ENCODE peak calls at places on chromosomes 6 and 20, in eight cellular contexts. N, K, C, O, L, Z, W and D are unnamed samples.

GRCh38 chr6:42316390-42316970 is 98.8 kb upstream of the MRPS10 start:
- DNase-seq in K (no peak), L (no peak), C (peak; percentile 75), N (peak; percentile 57), W (no peak), O (peak; percentile 66), Z (peak; percentile 46), D (peak; percentile 89)

GRCh38 chr20:49291200-49291599 is 13.3 kb upstream of the ZNFX1 start:
- DNase-seq in W (no peak), K (no peak), O (no peak), Z (no peak), C (peak; percentile 64), L (no peak), N (no peak), D (no peak)

GRCh38 chr6:43170452-43171283 is at the start of gene SRF:
- DNase-seq in Z (peak; percentile 100), N (peak; percentile 100), W (peak; percentile 100), K (peak; percentile 100), O (peak; percentile 100), L (peak; percentile 100), C (peak; percentile 100), D (peak; percentile 99)

GRCh38 chr6:132065556-132065955 is 114.4 kb upstream of the CCN2 start:
- DNase-seq in C (no peak), Z (no peak), W (no peak), N (no peak), K (no peak), O (no peak), L (no peak), D (no peak)

GRCh38 chr6:158686791-158687381 is 37.0 kb downstream of the SYTL3 start:
- DNase-seq in Z (peak; percentile 28), W (no peak), K (no peak), L (no peak), N (no peak), C (no peak), O (no peak), D (no peak)

GRCh38 chr6:107083047-107083768 is 32.1 kb downstream of the BEND3 start:
- DNase-seq in C (peak; percentile 20), W (no peak), K (no peak), Z (no peak), N (no peak), O (no peak), L (no peak), D (no peak)

GRCh38 chr6:35310265-35310831 is 12.7 kb downstream of the DEF6 start:
- DNase-seq in L (no peak), O (no peak), W (no peak), Z (no peak), K (no peak), C (peak; percentile 28), N (no peak), D (no peak)

GRCh38 chr6:147950623-147950987 is 392.0 kb upstream of the SASH1 start:
- DNase-seq in O (no peak), W (peak; percentile 3), L (peak; percentile 9), Z (peak; percentile 53), C (no peak), K (no peak), N (peak; percentile 28), D (no peak)

GRCh38 chr6:1544603-1545002 is 65.1 kb upstream of the FOXC1 start:
- DNase-seq in N (no peak), C (no peak), O (no peak), Z (no peak), L (no peak), W (no peak), K (no peak), D (no peak)

GRCh38 chr6:10668126-10668917 is 26.1 kb downstream of the C6orf52 start:
- DNase-seq in N (no peak), K (no peak), W (no peak), L (no peak), O (no peak), C (no peak), Z (no peak), D (no peak)

GRCh38 chr6:34195726-34196115 is 41.0 kb upstream of the HMGA1 start:
- DNase-seq in W (no peak), C (peak; percentile 43), K (no peak), N (no peak), O (no peak), L (no peak), Z (no peak), D (no peak)

GRCh38 chr20:48919882-48920526 is 1.5 kb upstream of the ARFGEF2 start:
- DNase-seq in N (no peak), W (no peak), L (no peak), C (no peak), Z (no peak), O (peak; percentile 59), K (no peak), D (no peak)

GRCh38 chr20:52154575-52154974 is 37.0 kb downstream of the ZFP64 start:
- DNase-seq in W (no peak), C (no peak), K (no peak), N (no peak), L (no peak), O (no peak), Z (no peak), D (no peak)

GRCh38 chr6:132960720-132961119 is 146.4 kb downstream of the RPS12 start:
- DNase-seq in L (no peak), K (no peak), C (no peak), W (no peak), Z (no peak), O (no peak), N (no peak), D (no peak)

GRCh38 chr6:5403076-5403475 is 141.8 kb downstream of the FARS2 start:
- DNase-seq in K (no peak), O (no peak), L (no peak), W (no peak), C (no peak), N (no peak), Z (no peak), D (no peak)

GRCh38 chr6:17589402-17590116 is 10.5 kb upstream of the FAM8A1 start:
- DNase-seq in W (no peak), L (no peak), K (no peak), Z (peak; percentile 54), O (peak; percentile 70), C (no peak), N (no peak), D (no peak)

GRCh38 chr20:38167851-38168760 is 3.0 kb upstream of the TGM2 start:
- DNase-seq in K (peak; percentile 40), L (peak; percentile 52), W (no peak), O (no peak), C (peak; percentile 67), Z (peak; percentile 66), N (peak; percentile 86), D (peak; percentile 82)

GRCh38 chr6:47478233-47479155 is 905 bp downstream of the CD2AP start:
- DNase-seq in L (no peak), C (peak; percentile 63), W (no peak), O (peak; percentile 57), N (peak; percentile 22), Z (no peak), K (peak; percentile 18), D (no peak)

GRCh38 chr6:22880686-22881433 is 311.5 kb downstream of the HDGFL1 start:
- DNase-seq in N (no peak), K (no peak), C (no peak), O (no peak), W (no peak), Z (no peak), L (no peak), D (peak; percentile 68)

DNA sequence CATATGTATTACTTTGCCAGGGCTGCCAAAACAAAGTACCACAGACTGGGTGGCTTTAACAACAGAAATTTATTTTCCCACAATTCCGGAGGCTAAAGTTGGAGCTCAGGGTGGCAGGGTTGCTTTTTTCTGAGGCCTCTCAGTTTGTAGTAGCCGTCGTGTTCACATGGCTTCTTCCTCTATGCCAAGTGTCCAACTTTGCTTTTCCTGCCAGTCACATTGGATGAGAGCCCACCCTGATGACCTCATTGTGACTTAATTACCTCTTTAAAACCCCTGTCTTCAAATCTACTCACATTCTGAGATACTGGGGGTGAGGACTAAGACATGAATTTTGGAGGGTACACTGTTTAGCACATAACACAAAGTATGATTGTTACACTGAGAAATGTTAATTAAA is 9.9 kb upstream of the ECT2L start:
- DNase-seq in C (no peak), W (no peak), L (peak; percentile 37), Z (no peak), N (no peak), K (no peak), O (no peak), D (no peak)
- TF ChIP-seq CTCF in C (no peak), W (no peak), L (no peak), Z (no peak), N (no peak), K (no peak), O (no peak), D (no peak)

GRCh38 chr6:159753081-159753872 is 8.6 kb upstream of the ACAT2 start:
- DNase-seq in Z (no peak), L (no peak), W (no peak), O (no peak), C (no peak), K (no peak), N (no peak), D (no peak)
- H3K36me3 ChIP-seq in Z (peaks cover 22% of the 10 kb centered on the region), L (no peaks in the 10 kb centered on the region), W (peaks cover 92% of the 10 kb centered on the region), O (peaks cover 6% of the 10 kb centered on the region), C (peaks cover 99% of the 10 kb centered on the region), K (peaks cover 5% of the 10 kb centered on the region), N (peaks cover 84% of the 10 kb centered on the region), D (no peaks in the 10 kb centered on the region)

GRCh38 chr20:50520222-50520877 is 10.2 kb downstream of the PTPN1 start:
- DNase-seq in O (no peak), C (no peak), K (no peak), L (no peak), N (no peak), W (no peak), Z (no peak), D (no peak)

GRCh38 chr20:50523552-50524167 is 13.5 kb downstream of the PTPN1 start:
- DNase-seq in C (no peak), L (no peak), O (no peak), N (no peak), K (no peak), W (no peak), Z (no peak), D (no peak)

GRCh38 chr20:50519036-50519780 is 9.0 kb downstream of the PTPN1 start:
- DNase-seq in Z (no peak), C (no peak), W (no peak), L (no peak), O (no peak), K (no peak), N (no peak), D (no peak)

GRCh38 chr20:50521709-50522674 is 11.8 kb downstream of the PTPN1 start:
- DNase-seq in L (no peak), K (no peak), W (no peak), N (no peak), O (no peak), Z (no peak), C (no peak), D (no peak)

GRCh38 chr20:50521221-50521642 is 11.0 kb downstream of the PTPN1 start:
- DNase-seq in K (no peak), N (no peak), W (no peak), L (no peak), O (no peak), Z (no peak), C (no peak), D (no peak)
- H3K4me1 ChIP-seq in K (peaks cover under 1% of the 10 kb centered on the region), N (peaks cover 29% of the 10 kb centered on the region), W (peaks cover 62% of the 10 kb centered on the region), L (peaks cover 91% of the 10 kb centered on the region), O (peaks cover 68% of the 10 kb centered on the region), Z (peaks cover 46% of the 10 kb centered on the region), C (no peaks in the 10 kb centered on the region), D (peaks cover 23% of the 10 kb centered on the region)

DNA sequence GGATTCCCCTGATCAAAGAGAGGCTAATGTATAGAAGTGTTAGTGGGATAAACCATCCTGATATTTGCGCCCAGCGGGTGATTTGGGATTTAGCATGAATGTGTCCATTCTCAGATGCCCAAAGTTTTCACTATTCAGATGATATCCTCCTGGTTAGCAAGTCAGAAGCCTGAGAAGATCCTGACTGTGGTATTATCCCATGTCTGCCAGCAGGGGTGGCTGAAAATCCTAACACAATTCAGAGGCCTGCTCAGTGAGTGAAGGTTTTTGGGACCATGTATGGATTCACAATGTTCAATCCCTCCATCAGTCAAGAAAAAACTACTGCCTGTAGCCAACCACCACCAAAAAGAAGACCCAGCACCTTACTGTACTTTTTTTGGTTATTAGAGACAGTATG is 34.1 kb upstream of the SPACA1 start:
- DNase-seq in C (peak; percentile 58), W (no peak), O (no peak), N (no peak), K (no peak), Z (no peak), L (no peak), D (no peak)
- TF ChIP-seq CTCF in C (peak; percentile 74), W (no peak), O (no peak), N (no peak), K (no peak), Z (no peak), L (no peak), D (no peak)